ENCODE peak calls at places on chromosome 10, in five cellular contexts. X is cardiac muscle cell, K is body of pancreas, L is spleen, M is WERI-Rb-1. B is an unnamed sample.

GRCh38 chr10:126160971-126161630 is 227.2 kb downstream of the ADAM12 start:
- DNase-seq in X (peak), K (no peak), L (no peak), M (peak), B (no peak)

GRCh38 chr10:133422821-133423771 is 1.3 kb downstream of the SPRN start:
- DNase-seq in X (no peak), K (no peak), L (peak), M (no peak), B (no peak)

GRCh38 chr10:120783901-120784300 is 67.3 kb upstream of the WDR11 start:
- DNase-seq in X (no peak), K (no peak), L (no peak), M (no peak), B (no peak)

GRCh38 chr10:58400609-58401008 is 15.4 kb downstream of the TFAM start:
- DNase-seq in X (no peak), K (no peak), L (no peak), M (no peak), B (no peak)

GRCh38 chr10:4652111-4653010 is 173.6 kb upstream of the AKR1E2 start:
- DNase-seq in X (no peak), K (no peak), L (no peak), M (no peak), B (no peak)

GRCh38 chr10:43294241-43294658 is 27.4 kb upstream of the RASGEF1A start:
- DNase-seq in X (no peak), K (no peak), L (no peak), M (no peak), B (no peak)

GRCh38 chr10:31187607-31188210 is 131.3 kb upstream of the ZEB1 start:
- DNase-seq in X (no peak), K (no peak), L (no peak), M (no peak), B (no peak)

GRCh38 chr10:36489181-36489927 is 636.0 kb upstream of the ANKRD30A start:
- DNase-seq in X (peak), K (no peak), L (no peak), M (no peak), B (no peak)

GRCh38 chr10:5841965-5842364 is 28.7 kb upstream of the GDI2 start:
- DNase-seq in X (no peak), K (no peak), L (no peak), M (no peak), B (no peak)

GRCh38 chr10:132986576-132986975 is 44.2 kb upstream of the CFAP46 start:
- DNase-seq in X (no peak), K (no peak), L (peak), M (no peak), B (no peak)

GRCh38 chr10:74179124-74179710 is 28.2 kb downstream of the ADK start:
- DNase-seq in X (no peak), K (no peak), L (no peak), M (no peak), B (no peak)

GRCh38 chr10:61750943-61751471 is 88.3 kb downstream of the CABCOCO1 start:
- DNase-seq in X (peak), K (peak), L (peak), M (peak), B (peak)

GRCh38 chr10:99619090-99619800 is 994 bp downstream of the SLC25A28 start:
- DNase-seq in X (peak), K (no peak), L (no peak), M (no peak), B (no peak)

GRCh38 chr10:101840102-101840684 is 3.4 kb downstream of the KCNIP2 start:
- DNase-seq in X (peak), K (no peak), L (no peak), M (no peak), B (no peak)

GRCh38 chr10:131816157-131816775 is 84.5 kb upstream of the PPP2R2D start:
- DNase-seq in X (no peak), K (no peak), L (no peak), M (no peak), B (peak)

GRCh38 chr10:76070861-76071260 is 639.4 kb downstream of the LRMDA start:
- DNase-seq in X (no peak), K (no peak), L (no peak), M (peak), B (no peak)

GRCh38 chr10:126090911-126091728 is 194.8 kb downstream of the FANK1 start:
- DNase-seq in X (peak), K (no peak), L (no peak), M (no peak), B (no peak)

GRCh38 chr10:66869635-66870034 is 56.2 kb upstream of the LRRTM3 start:
- DNase-seq in X (no peak), K (no peak), L (no peak), M (no peak), B (no peak)

GRCh38 chr10:35412336-35412735 is 76.0 kb downstream of the CCNY start:
- DNase-seq in X (no peak), K (no peak), L (no peak), M (no peak), B (no peak)

GRCh38 chr10:93915603-93916002 is 21.8 kb downstream of the SLC35G1 start:
- DNase-seq in X (no peak), K (no peak), L (no peak), M (no peak), B (no peak)

GRCh38 chr10:73261362-73261995 is 9.0 kb upstream of the MRPS16 start:
- DNase-seq in X (no peak), K (no peak), L (no peak), M (no peak), B (no peak)

GRCh38 chr10:83908506-83908905 is 230.8 kb upstream of the GHITM start:
- DNase-seq in X (no peak), K (no peak), L (no peak), M (peak), B (no peak)

GRCh38 chr10:103838095-103838395 is 17.3 kb downstream of the SH3PXD2A start:
- DNase-seq in X (no peak), K (no peak), L (no peak), M (no peak), B (no peak)

GRCh38 chr10:103839867-103840746 is 15.3 kb downstream of the SH3PXD2A start:
- DNase-seq in X (no peak), K (peak), L (peak), M (no peak), B (no peak)

GRCh38 chr10:103837370-103838094 is 17.8 kb downstream of the SH3PXD2A start:
- DNase-seq in X (no peak), K (no peak), L (peak), M (no peak), B (no peak)

GRCh38 chr10:103839513-103839864 is 15.9 kb downstream of the SH3PXD2A start:
- DNase-seq in X (no peak), K (no peak), L (peak), M (no peak), B (no peak)

GRCh38 chr10:103838851-103839512 is 16.4 kb downstream of the SH3PXD2A start:
- DNase-seq in X (no peak), K (no peak), L (no peak), M (no peak), B (no peak)
- H3K4me3 ChIP-seq in X (no peak), K (no peak), L (no peak), M (no peak), B (no peak)

GRCh38 chr10:24234784-24235183 is 25.8 kb downstream of the KIAA1217 start:
- DNase-seq in X (no peak), K (no peak), L (no peak), M (no peak), B (no peak)
- H3K27ac ChIP-seq in X (no peak), K (no peak), L (no peak), M (no peak), B (no peak)

GRCh38 chr10:11975795-11976194 is 66.8 kb downstream of the UPF2 start:
- DNase-seq in X (no peak), K (no peak), L (no peak), M (no peak), B (no peak)
- H3K4me3 ChIP-seq in X (no peak), K (no peak), L (no peak), M (no peak), B (no peak)

GRCh38 chr10:46030091-46030937 is at the start of gene NCOA4:
- DNase-seq in X (peak), K (peak), L (peak), M (peak), B (peak)

GRCh38 chr10:46028584-46029570 is 1.5 kb downstream of the NCOA4 start:
- DNase-seq in X (peak), K (peak), L (no peak), M (peak), B (no peak)

GRCh38 chr10:46033602-46034011 is 3.2 kb upstream of the NCOA4 start:
- DNase-seq in X (peak), K (no peak), L (no peak), M (peak), B (no peak)

GRCh38 chr10:46035923-46036849 is 5.8 kb upstream of the NCOA4 start:
- DNase-seq in X (no peak), K (no peak), L (peak), M (no peak), B (no peak)

DNA sequence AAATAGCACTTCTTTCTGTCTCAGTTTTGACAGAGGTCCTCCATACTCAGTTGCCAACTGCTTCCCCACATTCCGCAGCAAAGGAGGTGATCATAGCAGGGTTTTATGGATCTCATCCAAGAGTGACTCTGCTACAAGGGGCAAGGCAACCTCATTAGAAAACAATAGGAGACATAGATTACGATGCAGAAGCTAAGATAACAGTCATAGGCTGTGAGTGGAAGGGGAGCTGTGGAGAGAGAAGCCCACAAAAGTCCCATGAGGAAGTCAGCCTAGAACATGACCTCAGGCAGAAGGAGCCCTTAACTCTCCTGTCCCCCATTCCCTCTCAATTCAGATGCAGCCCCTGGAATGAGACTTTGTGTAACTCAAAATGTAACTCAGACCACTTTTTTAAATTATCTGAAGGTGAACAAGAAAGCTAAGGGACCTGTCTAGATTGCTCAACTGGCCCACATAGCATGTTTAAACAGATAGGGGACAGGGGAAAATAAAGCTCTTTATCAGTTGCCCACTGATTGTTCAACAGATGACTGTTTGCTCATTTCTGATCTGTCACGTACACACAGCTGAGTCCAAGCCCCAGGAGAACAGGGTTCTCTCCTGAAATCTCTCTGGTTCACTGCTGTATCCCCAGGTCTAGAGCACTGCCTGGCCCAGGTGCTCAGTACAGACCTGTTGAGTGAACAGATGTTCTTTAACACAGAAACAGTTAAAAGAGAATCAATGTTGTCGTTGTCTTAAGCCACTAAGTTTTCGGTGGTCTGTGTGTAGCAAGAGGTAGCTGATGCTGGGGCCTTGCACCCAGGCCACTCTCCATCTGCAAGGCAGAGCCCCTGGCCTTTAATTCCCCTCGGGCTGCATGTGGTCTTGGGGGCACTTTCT is 1.5 kb upstream of the NCOA4 start:
- DNase-seq in X (no peak), K (no peak), L (no peak), M (no peak), B (no peak)
- H3K27ac ChIP-seq in X (no peak), K (no peak), L (no peak), M (no peak), B (no peak)

GRCh38 chr10:95559466-95559865 is 1.7 kb downstream of the SORBS1 start:
- DNase-seq in X (no peak), K (no peak), L (no peak), M (no peak), B (peak)
- H3K4me3 ChIP-seq in X (peak), K (no peak), L (no peak), M (no peak), B (peak)

GRCh38 chr10:124063736-124064135 is 29.7 kb downstream of the CHST15 start:
- DNase-seq in X (peak), K (no peak), L (no peak), M (no peak), B (no peak)
- H3K27ac ChIP-seq in X (no peak), K (peak), L (peak), M (no peak), B (no peak)

DNA sequence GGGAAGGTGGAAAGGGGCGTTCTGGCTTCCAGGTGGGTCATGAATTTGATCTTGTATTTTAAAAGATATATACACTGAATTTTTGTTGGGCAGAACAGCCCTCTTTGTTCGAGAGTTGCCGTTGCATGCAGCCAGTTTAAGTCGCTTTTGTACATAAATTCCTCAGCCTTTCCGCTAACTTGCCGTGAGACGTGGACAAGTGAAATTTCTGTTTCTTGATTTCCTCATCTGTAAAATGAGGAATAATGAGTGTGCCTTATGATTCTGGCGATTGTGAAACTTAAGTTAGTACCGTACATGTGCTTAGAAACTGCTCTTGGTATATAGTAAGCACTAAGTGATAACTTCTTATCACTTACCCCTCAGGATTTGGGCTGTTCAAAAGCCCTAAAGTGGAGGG is 1.3 kb downstream of the CCNJ start:
- DNase-seq in X (peak), K (no peak), L (no peak), M (no peak), B (no peak)
- H3K4me3 ChIP-seq in X (peak), K (peak), L (peak), M (peak), B (peak)

DNA sequence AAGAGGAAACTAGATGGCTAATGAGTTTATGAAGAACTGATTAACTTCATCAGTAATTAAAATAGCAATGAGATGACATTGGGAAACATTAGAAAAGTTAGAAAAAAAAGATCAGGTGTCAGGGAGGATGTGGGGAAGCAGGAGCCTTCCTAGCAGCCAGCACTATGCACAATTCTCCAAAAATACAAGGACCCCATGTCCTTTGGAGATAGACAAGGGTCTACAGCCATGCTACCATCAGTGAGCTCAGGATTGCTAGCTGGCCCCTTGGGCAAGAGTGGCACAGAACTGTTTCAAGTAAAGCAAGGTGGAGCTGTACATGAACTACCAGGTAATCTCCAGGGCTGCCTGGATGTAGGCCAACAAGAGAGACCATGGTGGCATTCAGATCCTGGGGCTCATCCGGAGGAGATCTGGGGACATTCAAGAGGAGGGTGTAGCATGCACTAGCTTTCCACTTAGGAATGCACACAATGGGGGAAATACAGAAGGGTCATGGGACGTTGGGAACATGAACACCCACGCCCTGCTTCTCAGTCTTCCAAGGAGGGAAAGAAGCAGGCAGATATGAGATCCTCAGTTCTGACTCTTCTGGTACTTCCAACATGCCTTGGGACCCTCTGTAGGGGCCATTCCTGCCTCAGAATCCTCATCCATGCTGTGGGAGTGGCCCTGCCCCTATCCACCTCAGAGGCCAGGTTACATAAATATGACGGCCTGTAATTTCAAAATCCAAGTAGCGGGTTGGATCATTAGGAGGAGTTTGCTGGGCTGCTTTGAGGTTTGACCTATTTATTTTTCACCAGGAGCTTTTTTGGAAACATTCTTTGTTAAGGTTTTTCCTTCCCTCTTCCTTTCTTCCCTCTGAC is 82.2 kb upstream of the HABP2 start:
- DNase-seq in X (no peak), K (no peak), L (no peak), M (no peak), B (no peak)
- H3K27ac ChIP-seq in X (no peak), K (no peak), L (no peak), M (no peak), B (no peak)

DNA sequence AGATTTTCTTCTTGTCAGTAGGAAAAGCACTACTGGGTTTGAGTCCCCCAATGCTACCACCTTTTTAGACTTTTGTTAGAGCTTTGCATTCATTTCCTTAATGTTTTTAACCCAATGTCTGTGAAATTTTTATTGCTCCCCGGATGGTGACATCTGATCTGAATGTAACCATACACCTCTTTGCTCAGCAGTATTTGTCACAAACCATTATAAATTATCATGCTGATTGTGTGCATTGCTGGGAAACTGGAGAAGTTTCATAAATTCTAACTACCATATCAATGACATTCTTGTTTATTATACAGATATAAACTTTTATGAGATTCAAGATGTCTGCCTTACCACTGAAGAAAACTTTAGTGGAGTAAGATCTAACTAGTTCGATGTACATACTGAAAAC is 8.5 kb downstream of the NRP1 start:
- DNase-seq in X (no peak), K (no peak), L (no peak), M (no peak), B (no peak)
- H3K4me3 ChIP-seq in X (no peak), K (no peak), L (no peak), M (no peak), B (no peak)

B was measured in dorsolateral prefrontal cortex.